ENCODE peak calls at places on chromosomes 2 and 18, in seven cellular contexts. One of them, this sample, is unnamed. For H3K9me3, the result is how much of the 10 kb centered on the place peaks cover.

GRCh38 chr2:33804155-33804554 is 205.1 kb upstream of the FAM98A start:
- DNase-seq in Caco-2: no peak
- DNase-seq in CD8-positive, alpha-beta memory T cell: no peak
- DNase-seq in colonic mucosa: no peak
- DNase-seq in lower lobe of right lung: no peak
- DNase-seq in adrenal gland: no peak
- DNase-seq in pancreas: no peak
- DNase-seq in this sample: no peak

GRCh38 chr18:42614619-42615293 is 500.7 kb downstream of the RIT2 start:
- DNase-seq in Caco-2: no peak
- DNase-seq in CD8-positive, alpha-beta memory T cell: no peak
- DNase-seq in colonic mucosa: no peak
- DNase-seq in lower lobe of right lung: no peak
- DNase-seq in adrenal gland: no peak
- DNase-seq in pancreas: no peak
- DNase-seq in this sample: no peak

GRCh38 chr18:44917184-44917864 is 236.6 kb downstream of the SETBP1 start:
- DNase-seq in Caco-2: no peak
- DNase-seq in CD8-positive, alpha-beta memory T cell: no peak
- DNase-seq in colonic mucosa: no peak
- DNase-seq in lower lobe of right lung: no peak
- DNase-seq in adrenal gland: no peak
- DNase-seq in pancreas: no peak
- DNase-seq in this sample: no peak

GRCh38 chr2:100247256-100248043 is 74.9 kb downstream of the LONRF2 start:
- DNase-seq in Caco-2: no peak
- DNase-seq in CD8-positive, alpha-beta memory T cell: no peak
- DNase-seq in colonic mucosa: no peak
- DNase-seq in lower lobe of right lung: no peak
- DNase-seq in adrenal gland: no peak
- DNase-seq in pancreas: no peak
- DNase-seq in this sample: no peak

GRCh38 chr2:37324786-37325624 is at the start of gene PRKD3:
- DNase-seq in Caco-2: peak
- DNase-seq in CD8-positive, alpha-beta memory T cell: peak
- DNase-seq in colonic mucosa: peak
- DNase-seq in lower lobe of right lung: no peak
- DNase-seq in adrenal gland: peak
- DNase-seq in pancreas: peak
- DNase-seq in this sample: peak

GRCh38 chr2:163808406-163808805 is 72.6 kb upstream of the FIGN start:
- DNase-seq in Caco-2: no peak
- DNase-seq in CD8-positive, alpha-beta memory T cell: no peak
- DNase-seq in colonic mucosa: no peak
- DNase-seq in lower lobe of right lung: no peak
- DNase-seq in adrenal gland: no peak
- DNase-seq in pancreas: no peak
- DNase-seq in this sample: no peak

GRCh38 chr2:85753035-85753524 is 711 bp upstream of the ATOH8 start:
- DNase-seq in Caco-2: no peak
- DNase-seq in CD8-positive, alpha-beta memory T cell: no peak
- DNase-seq in colonic mucosa: no peak
- DNase-seq in lower lobe of right lung: no peak
- DNase-seq in adrenal gland: no peak
- DNase-seq in pancreas: no peak
- DNase-seq in this sample: no peak

GRCh38 chr2:18708203-18708602 is 118.8 kb upstream of the NT5C1B start:
- DNase-seq in Caco-2: no peak
- DNase-seq in CD8-positive, alpha-beta memory T cell: no peak
- DNase-seq in colonic mucosa: no peak
- DNase-seq in lower lobe of right lung: no peak
- DNase-seq in adrenal gland: no peak
- DNase-seq in pancreas: no peak
- DNase-seq in this sample: no peak

GRCh38 chr2:101150306-101151140 is 659 bp downstream of the TBC1D8 start:
- DNase-seq in Caco-2: peak
- DNase-seq in CD8-positive, alpha-beta memory T cell: peak
- DNase-seq in colonic mucosa: peak
- DNase-seq in lower lobe of right lung: peak
- DNase-seq in adrenal gland: peak
- DNase-seq in pancreas: peak
- DNase-seq in this sample: no peak

GRCh38 chr18:6921571-6921970 is 192.1 kb downstream of the ARHGAP28 start:
- DNase-seq in Caco-2: no peak
- DNase-seq in CD8-positive, alpha-beta memory T cell: no peak
- DNase-seq in colonic mucosa: no peak
- DNase-seq in lower lobe of right lung: no peak
- DNase-seq in adrenal gland: no peak
- DNase-seq in pancreas: no peak
- DNase-seq in this sample: no peak

GRCh38 chr18:6928359-6928758 is 189.2 kb downstream of the LAMA1 start:
- DNase-seq in Caco-2: no peak
- DNase-seq in CD8-positive, alpha-beta memory T cell: no peak
- DNase-seq in colonic mucosa: no peak
- DNase-seq in lower lobe of right lung: no peak
- DNase-seq in adrenal gland: no peak
- DNase-seq in pancreas: no peak
- DNase-seq in this sample: no peak

GRCh38 chr18:6927136-6927535 is 190.5 kb downstream of the LAMA1 start:
- DNase-seq in Caco-2: no peak
- DNase-seq in CD8-positive, alpha-beta memory T cell: no peak
- DNase-seq in colonic mucosa: no peak
- DNase-seq in lower lobe of right lung: no peak
- DNase-seq in adrenal gland: no peak
- DNase-seq in pancreas: no peak
- DNase-seq in this sample: no peak

GRCh38 chr18:6920099-6920955 is 190.8 kb downstream of the ARHGAP28 start:
- DNase-seq in Caco-2: peak
- DNase-seq in CD8-positive, alpha-beta memory T cell: no peak
- DNase-seq in colonic mucosa: peak
- DNase-seq in lower lobe of right lung: no peak
- DNase-seq in adrenal gland: peak
- DNase-seq in pancreas: peak
- DNase-seq in this sample: no peak

GRCh38 chr18:6923220-6923619 is 193.7 kb downstream of the ARHGAP28 start:
- DNase-seq in Caco-2: peak
- DNase-seq in CD8-positive, alpha-beta memory T cell: no peak
- DNase-seq in colonic mucosa: no peak
- DNase-seq in lower lobe of right lung: no peak
- DNase-seq in adrenal gland: no peak
- DNase-seq in pancreas: no peak
- DNase-seq in this sample: no peak
- H3K9me3 ChIP-seq in Caco-2: under half
- H3K9me3 ChIP-seq in CD8-positive, alpha-beta memory T cell: under half
- H3K9me3 ChIP-seq in colonic mucosa: under half
- H3K9me3 ChIP-seq in lower lobe of right lung: under half
- H3K9me3 ChIP-seq in adrenal gland: under half
- H3K9me3 ChIP-seq in pancreas: under half
- H3K9me3 ChIP-seq in this sample: under half

GRCh38 chr2:57673983-57674382 is 372.6 kb upstream of the VRK2 start:
- DNase-seq in Caco-2: no peak
- DNase-seq in CD8-positive, alpha-beta memory T cell: no peak
- DNase-seq in colonic mucosa: no peak
- DNase-seq in lower lobe of right lung: no peak
- DNase-seq in adrenal gland: no peak
- DNase-seq in pancreas: no peak
- DNase-seq in this sample: no peak
- H3K9me3 ChIP-seq in Caco-2: under half
- H3K9me3 ChIP-seq in CD8-positive, alpha-beta memory T cell: under half
- H3K9me3 ChIP-seq in colonic mucosa: under half
- H3K9me3 ChIP-seq in lower lobe of right lung: under half
- H3K9me3 ChIP-seq in adrenal gland: under half
- H3K9me3 ChIP-seq in pancreas: under half
- H3K9me3 ChIP-seq in this sample: under half

DNA sequence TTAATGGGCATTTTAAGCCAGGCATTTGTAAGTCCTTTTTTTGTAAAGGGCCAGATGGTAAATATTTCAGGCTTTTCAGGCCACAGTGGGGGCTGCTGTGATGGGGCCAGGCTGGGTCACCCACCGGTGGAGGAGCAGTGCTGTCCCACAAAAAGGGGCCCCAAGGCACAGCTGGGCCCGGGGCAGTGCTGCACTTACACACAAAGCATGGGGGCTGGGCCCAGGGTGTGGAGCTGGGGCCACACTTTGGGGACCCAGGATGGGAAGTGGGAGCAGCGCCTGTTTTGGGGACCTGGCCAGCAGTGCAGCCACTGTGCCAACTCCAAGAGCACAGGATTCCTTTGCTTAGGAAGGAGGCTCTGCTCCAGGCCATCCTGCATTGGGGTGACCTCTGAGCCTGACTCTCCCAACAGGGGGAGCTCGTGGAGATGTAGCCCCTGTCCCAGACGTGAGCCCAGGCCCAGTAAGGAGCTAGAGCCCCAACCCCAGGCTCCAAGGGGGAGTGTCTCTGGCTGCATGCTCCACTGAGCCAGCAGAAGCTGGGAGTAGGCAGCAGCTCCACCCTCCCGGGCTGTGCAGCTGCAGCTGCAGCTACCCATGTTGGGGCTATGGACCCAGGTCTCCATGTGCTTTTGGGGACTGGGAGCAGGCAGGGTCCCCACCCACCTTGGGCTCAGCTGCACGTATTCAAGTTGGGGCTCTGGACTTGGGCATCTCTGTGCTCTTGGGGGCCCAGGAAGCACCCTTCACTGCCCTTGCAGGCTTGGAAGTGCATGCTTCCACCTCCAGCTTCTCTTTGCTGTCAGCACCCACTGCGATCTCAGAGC is 1036.5 kb upstream of the CNTNAP5 start:
- DNase-seq in Caco-2: no peak
- DNase-seq in CD8-positive, alpha-beta memory T cell: no peak
- DNase-seq in colonic mucosa: no peak
- DNase-seq in lower lobe of right lung: no peak
- DNase-seq in adrenal gland: no peak
- DNase-seq in pancreas: no peak
- DNase-seq in this sample: no peak
- H3K9me3 ChIP-seq in Caco-2: under half
- H3K9me3 ChIP-seq in CD8-positive, alpha-beta memory T cell: under half
- H3K9me3 ChIP-seq in colonic mucosa: under half
- H3K9me3 ChIP-seq in lower lobe of right lung: under half
- H3K9me3 ChIP-seq in adrenal gland: under half
- H3K9me3 ChIP-seq in pancreas: under half
- H3K9me3 ChIP-seq in this sample: under half

GRCh38 chr2:240271716-240272341 is 131.4 kb upstream of the OTOS start:
- DNase-seq in Caco-2: no peak
- DNase-seq in CD8-positive, alpha-beta memory T cell: no peak
- DNase-seq in colonic mucosa: no peak
- DNase-seq in lower lobe of right lung: no peak
- DNase-seq in adrenal gland: no peak
- DNase-seq in pancreas: no peak
- DNase-seq in this sample: no peak

GRCh38 chr2:240275386-240275785 is 134.9 kb upstream of the OTOS start:
- DNase-seq in Caco-2: no peak
- DNase-seq in CD8-positive, alpha-beta memory T cell: no peak
- DNase-seq in colonic mucosa: no peak
- DNase-seq in lower lobe of right lung: no peak
- DNase-seq in adrenal gland: no peak
- DNase-seq in pancreas: no peak
- DNase-seq in this sample: no peak

GRCh38 chr2:240269380-240269779 is 128.9 kb upstream of the OTOS start:
- DNase-seq in Caco-2: no peak
- DNase-seq in CD8-positive, alpha-beta memory T cell: no peak
- DNase-seq in colonic mucosa: no peak
- DNase-seq in lower lobe of right lung: no peak
- DNase-seq in adrenal gland: no peak
- DNase-seq in pancreas: no peak
- DNase-seq in this sample: no peak

DNA sequence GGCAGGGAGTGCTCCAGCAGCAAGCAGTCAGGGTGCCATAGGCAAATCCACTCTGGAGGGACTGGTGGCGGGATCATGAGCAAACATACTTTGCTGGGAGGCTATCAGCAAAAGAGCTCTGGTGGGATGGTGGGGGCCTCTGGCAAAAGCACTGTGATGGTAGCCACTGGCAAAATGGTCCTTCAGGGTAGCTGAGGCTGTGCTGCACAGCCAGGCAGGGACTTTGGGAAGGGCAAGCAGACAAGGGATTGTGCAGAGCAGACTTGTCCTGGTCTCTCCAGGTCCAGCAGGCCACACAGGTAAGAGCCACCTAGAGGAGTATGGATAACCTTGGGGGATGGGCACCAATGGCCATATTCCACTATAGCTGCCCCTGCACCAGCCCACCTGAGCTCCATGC is 129.4 kb upstream of the OTOS start:
- DNase-seq in Caco-2: no peak
- DNase-seq in CD8-positive, alpha-beta memory T cell: no peak
- DNase-seq in colonic mucosa: no peak
- DNase-seq in lower lobe of right lung: no peak
- DNase-seq in adrenal gland: no peak
- DNase-seq in pancreas: no peak
- DNase-seq in this sample: no peak
- H3K9me3 ChIP-seq in Caco-2: under half
- H3K9me3 ChIP-seq in CD8-positive, alpha-beta memory T cell: under half
- H3K9me3 ChIP-seq in colonic mucosa: under half
- H3K9me3 ChIP-seq in lower lobe of right lung: under half
- H3K9me3 ChIP-seq in adrenal gland: under half
- H3K9me3 ChIP-seq in pancreas: under half
- H3K9me3 ChIP-seq in this sample: under half

GRCh38 chr2:27164960-27165763 is 16.4 kb downstream of the TCF23 start:
- DNase-seq in Caco-2: no peak
- DNase-seq in CD8-positive, alpha-beta memory T cell: no peak
- DNase-seq in colonic mucosa: no peak
- DNase-seq in lower lobe of right lung: no peak
- DNase-seq in adrenal gland: no peak
- DNase-seq in pancreas: no peak
- DNase-seq in this sample: no peak
- H3K9me3 ChIP-seq in Caco-2: under half
- H3K9me3 ChIP-seq in CD8-positive, alpha-beta memory T cell: under half
- H3K9me3 ChIP-seq in colonic mucosa: under half
- H3K9me3 ChIP-seq in lower lobe of right lung: under half
- H3K9me3 ChIP-seq in adrenal gland: under half
- H3K9me3 ChIP-seq in pancreas: under half
- H3K9me3 ChIP-seq in this sample: under half

DNA sequence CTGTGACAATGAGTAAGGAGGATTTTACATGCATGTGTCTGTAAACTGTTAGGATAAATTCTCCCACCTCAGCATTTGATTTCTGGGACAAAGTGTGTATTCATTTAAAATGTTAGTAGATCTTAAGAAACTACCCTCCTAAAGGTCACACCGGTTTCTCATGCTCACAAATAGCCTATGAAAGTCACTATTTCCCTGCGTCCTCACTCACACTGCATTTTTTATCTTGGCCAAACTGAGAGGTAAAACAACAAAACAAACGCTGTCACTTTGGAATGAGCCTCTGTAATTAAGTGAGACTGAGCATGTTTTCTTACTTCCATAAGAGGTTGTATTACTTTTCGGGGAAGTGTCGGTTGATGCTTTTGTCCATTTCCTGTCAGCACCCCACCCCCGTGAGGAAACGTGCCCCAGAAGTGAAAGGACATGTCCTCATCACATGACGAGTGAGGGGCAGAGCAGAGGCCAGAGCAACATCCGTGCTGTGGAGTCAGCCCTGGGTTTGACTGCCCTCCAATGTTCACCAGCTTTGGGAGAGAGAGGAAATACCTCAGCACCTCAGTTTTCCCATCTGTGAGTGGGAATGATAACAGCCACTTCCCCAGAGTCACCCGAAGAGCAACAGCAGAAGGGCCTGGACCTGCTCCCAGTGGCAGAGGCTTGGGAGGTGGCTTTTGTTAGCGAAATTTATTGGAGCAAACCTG is 3.1 kb downstream of the GYPC start:
- DNase-seq in Caco-2: no peak
- DNase-seq in CD8-positive, alpha-beta memory T cell: peak
- DNase-seq in colonic mucosa: peak
- DNase-seq in lower lobe of right lung: peak
- DNase-seq in adrenal gland: peak
- DNase-seq in pancreas: no peak
- DNase-seq in this sample: no peak
- H3K9me3 ChIP-seq in Caco-2: under half
- H3K9me3 ChIP-seq in CD8-positive, alpha-beta memory T cell: under half
- H3K9me3 ChIP-seq in colonic mucosa: under half
- H3K9me3 ChIP-seq in lower lobe of right lung: under half
- H3K9me3 ChIP-seq in adrenal gland: under half
- H3K9me3 ChIP-seq in pancreas: under half
- H3K9me3 ChIP-seq in this sample: under half

This sample was measured in T-helper 17 cell.